ENCODE peak calls at places on chromosomes 16 and 17, in eight cellular contexts. D, X, E, L, R, W, K and Q are unnamed samples.

GRCh38 chr16:981695-982151 is at the start of gene SOX8:
- DNase-seq in D (no peak), X (no peak), E (no peak), L (no peak), R (no peak), W (no peak), K (no peak), Q (peak)

GRCh38 chr17:82014432-82014831 is 8.2 kb downstream of the CENPX start:
- DNase-seq in D (no peak), X (no peak), E (no peak), L (no peak), R (no peak), W (peak), K (no peak), Q (no peak)

GRCh38 chr17:79979841-79980215 is 55.8 kb downstream of the TBC1D16 start:
- DNase-seq in D (no peak), X (no peak), E (no peak), L (no peak), R (peak), W (no peak), K (no peak), Q (no peak)

GRCh38 chr16:12010388-12011251 is 34.1 kb downstream of the SNX29 start:
- DNase-seq in D (no peak), X (no peak), E (no peak), L (no peak), R (no peak), W (no peak), K (no peak), Q (no peak)

GRCh38 chr16:50594332-50595260 is 46.4 kb downstream of the NKD1 start:
- DNase-seq in D (no peak), X (no peak), E (no peak), L (no peak), R (no peak), W (no peak), K (no peak), Q (no peak)

GRCh38 chr17:44587339-44587738 is 30.1 kb downstream of the FZD2 start:
- DNase-seq in D (no peak), X (no peak), E (peak), L (no peak), R (no peak), W (no peak), K (peak), Q (no peak)

GRCh38 chr17:27741361-27741861 is 58.9 kb downstream of the NOS2 start:
- DNase-seq in D (no peak), X (no peak), E (no peak), L (no peak), R (no peak), W (no peak), K (no peak), Q (no peak)

GRCh38 chr17:42674755-42675347 is 1.9 kb downstream of the PLEKHH3 start:
- DNase-seq in D (no peak), X (no peak), E (peak), L (no peak), R (no peak), W (peak), K (no peak), Q (no peak)

GRCh38 chr17:63395075-63395815 is 50.9 kb downstream of the CYB561 start:
- DNase-seq in D (no peak), X (no peak), E (no peak), L (no peak), R (no peak), W (no peak), K (no peak), Q (no peak)

GRCh38 chr16:19876501-19877059 is 8.1 kb downstream of the GPRC5B start:
- DNase-seq in D (no peak), X (no peak), E (peak), L (no peak), R (no peak), W (no peak), K (no peak), Q (no peak)

GRCh38 chr17:12765544-12765943 is 23.8 kb upstream of the ARHGAP44 start:
- DNase-seq in D (no peak), X (no peak), E (no peak), L (no peak), R (no peak), W (no peak), K (peak), Q (no peak)

GRCh38 chr17:7315570-7316243 is 547 bp upstream of the GPS2 start:
- DNase-seq in D (no peak), X (no peak), E (no peak), L (no peak), R (peak), W (no peak), K (no peak), Q (no peak)

GRCh38 chr17:4795168-4795567 is 796 bp upstream of the PSMB6 start:
- DNase-seq in D (no peak), X (no peak), E (no peak), L (no peak), R (no peak), W (no peak), K (no peak), Q (no peak)

GRCh38 chr17:57534863-57535651 is 210.0 kb downstream of the CCDC182 start:
- DNase-seq in D (no peak), X (no peak), E (no peak), L (no peak), R (no peak), W (peak), K (no peak), Q (no peak)

GRCh38 chr17:65243838-65244237 is 106.7 kb downstream of the RGS9 start:
- DNase-seq in D (no peak), X (no peak), E (peak), L (no peak), R (no peak), W (peak), K (no peak), Q (no peak)

GRCh38 chr17:45792995-45793755 is 9.1 kb downstream of the CRHR1 start:
- DNase-seq in D (no peak), X (no peak), E (no peak), L (no peak), R (no peak), W (no peak), K (no peak), Q (no peak)

GRCh38 chr17:58338907-58339774 is 10.5 kb upstream of the TSPOAP1 start:
- DNase-seq in D (peak), X (peak), E (no peak), L (no peak), R (peak), W (no peak), K (peak), Q (peak)

GRCh38 chr17:45261577-45262515 is at the start of gene SPATA32:
- DNase-seq in D (peak), X (peak), E (peak), L (peak), R (peak), W (no peak), K (peak), Q (peak)

GRCh38 chr16:4652561-4652960 is 27.9 kb downstream of the MGRN1 start:
- DNase-seq in D (no peak), X (no peak), E (no peak), L (no peak), R (no peak), W (no peak), K (no peak), Q (no peak)

GRCh38 chr16:89453662-89454321 is 36.6 kb downstream of the ANKRD11 start:
- DNase-seq in D (no peak), X (no peak), E (no peak), L (no peak), R (no peak), W (no peak), K (peak), Q (no peak)

GRCh38 chr16:7390974-7391373 is 58.3 kb downstream of the RBFOX1 start:
- DNase-seq in D (no peak), X (no peak), E (no peak), L (no peak), R (no peak), W (no peak), K (no peak), Q (no peak)

GRCh38 chr17:6761817-6762216 is 6.0 kb downstream of the XAF1 start:
- DNase-seq in D (no peak), X (no peak), E (no peak), L (no peak), R (no peak), W (no peak), K (no peak), Q (no peak)

GRCh38 chr17:15662726-15663125 is 21.4 kb downstream of the TRIM16 start:
- DNase-seq in D (no peak), X (no peak), E (no peak), L (no peak), R (no peak), W (no peak), K (no peak), Q (no peak)

GRCh38 chr16:55436587-55436986 is 42.4 kb upstream of the MMP2 start:
- DNase-seq in D (no peak), X (no peak), E (no peak), L (no peak), R (no peak), W (no peak), K (no peak), Q (no peak)

GRCh38 chr16:51834131-51834530 is 683.1 kb upstream of the SALL1 start:
- DNase-seq in D (no peak), X (no peak), E (no peak), L (no peak), R (no peak), W (no peak), K (no peak), Q (no peak)

GRCh38 chr17:36602924-36603384 is 1.6 kb downstream of the MRM1 start:
- DNase-seq in D (peak), X (peak), E (peak), L (peak), R (no peak), W (peak), K (peak), Q (peak)

GRCh38 chr17:3665834-3666233 is 2.5 kb downstream of the TAX1BP3 start:
- DNase-seq in D (no peak), X (no peak), E (no peak), L (no peak), R (no peak), W (no peak), K (no peak), Q (no peak)

GRCh38 chr16:11386054-11386680 is 40.9 kb downstream of the RMI2 start:
- DNase-seq in D (no peak), X (no peak), E (no peak), L (no peak), R (no peak), W (no peak), K (no peak), Q (no peak)

GRCh38 chr17:27848941-27849340 is 44.2 kb downstream of the LYRM9 start:
- DNase-seq in D (no peak), X (no peak), E (no peak), L (no peak), R (no peak), W (peak), K (no peak), Q (no peak)